ENCODE peak calls at places on chromosomes 6 and 20, in four cellular contexts. D is HEK293T, T is iPS-NIHi11, G is nephron progenitor cell. P is an unnamed sample.

GRCh38 chr20:8693709-8694108 is 375.2 kb upstream of the PLCB4 start:
- DNase-seq in D (no peak), T (no peak), G (no peak), P (no peak)

GRCh38 chr6:19851273-19852089 is 14.3 kb downstream of the ID4 start:
- DNase-seq in D (peak), T (peak), G (peak), P (peak)

GRCh38 chr20:63053430-63054102 is 46.8 kb upstream of the BHLHE23 start:
- DNase-seq in D (no peak), T (no peak), G (no peak), P (no peak)

GRCh38 chr20:57076202-57076651 is 190.2 kb downstream of the BMP7 start:
- DNase-seq in D (no peak), T (no peak), G (no peak), P (no peak)

GRCh38 chr6:104983296-104983695 is 26.4 kb downstream of the LIN28B start:
- DNase-seq in D (no peak), T (no peak), G (no peak), P (no peak)

GRCh38 chr6:4510317-4510716 is 265.9 kb upstream of the CDYL start:
- DNase-seq in D (no peak), T (no peak), G (no peak), P (no peak)

GRCh38 chr20:48619126-48620101 is 208.4 kb downstream of the PREX1 start:
- DNase-seq in D (no peak), T (no peak), G (no peak), P (no peak)

GRCh38 chr6:34586327-34587040 is 30.4 kb upstream of the SPDEF start:
- DNase-seq in D (no peak), T (no peak), G (no peak), P (no peak)

GRCh38 chr6:7749493-7749892 is 23.6 kb downstream of the BMP6 start:
- DNase-seq in D (no peak), T (no peak), G (no peak), P (no peak)

GRCh38 chr6:10429638-10430427 is 15.0 kb upstream of the TFAP2A start:
- DNase-seq in D (no peak), T (peak), G (no peak), P (no peak)

GRCh38 chr20:13685623-13686022 is 46.9 kb upstream of the TASP1 start:
- DNase-seq in D (no peak), T (no peak), G (no peak), P (no peak)

GRCh38 chr6:22467645-22468044 is 101.7 kb upstream of the HDGFL1 start:
- DNase-seq in D (no peak), T (no peak), G (no peak), P (no peak)

GRCh38 chr6:16747232-16748027 is 13.8 kb downstream of the ATXN1 start:
- DNase-seq in D (no peak), T (no peak), G (no peak), P (no peak)

GRCh38 chr6:4603291-4603690 is 172.9 kb upstream of the CDYL start:
- DNase-seq in D (no peak), T (no peak), G (no peak), P (no peak)

GRCh38 chr20:45905505-45906079 is 6.4 kb downstream of the PLTP start:
- DNase-seq in D (no peak), T (no peak), G (no peak), P (no peak)

GRCh38 chr6:126359936-126360537 is 20.1 kb downstream of the CENPW start:
- DNase-seq in D (no peak), T (no peak), G (no peak), P (no peak)

GRCh38 chr6:158662607-158663464 is 13.0 kb downstream of the SYTL3 start:
- DNase-seq in D (no peak), T (no peak), G (peak), P (no peak)

GRCh38 chr6:72287801-72288200 is 334.1 kb upstream of the KCNQ5 start:
- DNase-seq in D (no peak), T (no peak), G (no peak), P (no peak)

GRCh38 chr6:87391334-87391733 is 16.4 kb upstream of the CFAP206 start:
- DNase-seq in D (peak), T (peak), G (peak), P (peak)

GRCh38 chr6:6843057-6843627 is 254.6 kb downstream of the LY86 start:
- DNase-seq in D (no peak), T (no peak), G (no peak), P (no peak)

GRCh38 chr20:5349448-5349847 is 32.7 kb upstream of the PROKR2 start:
- DNase-seq in D (no peak), T (no peak), G (no peak), P (no peak)

GRCh38 chr6:4644962-4645361 is 131.2 kb upstream of the CDYL start:
- DNase-seq in D (no peak), T (no peak), G (no peak), P (no peak)